ENCODE peak calls at places on chromosomes 1 and 21, in nine cellular contexts. T is psoas muscle, P is astrocyte, B is thoracic aorta, L is stomach, U is left ventricle myocardium inferior, Q is MM.1S, E is uterus, W is left lung. S is an unnamed sample.

GRCh38 chr21:29949991-29950390 is 10.2 kb upstream of the GRIK1 start:
- DNase-seq in P (no peak), E (no peak), Q (no peak), U (no peak), W (no peak), T (no peak), B (no peak), L (no peak), S (no peak)

GRCh38 chr1:64505944-64506658 is 36.2 kb downstream of the CACHD1 start:
- DNase-seq in Q (no peak), W (peak; percentile 58), B (no peak), P (no peak), T (no peak), L (peak; percentile 70), U (no peak), E (peak; percentile 17), S (peak; percentile 93)

GRCh38 chr21:45448810-45449657 is 44.1 kb downstream of the COL18A1 start:
- DNase-seq in E (no peak), W (no peak), Q (no peak), U (no peak), L (no peak), T (peak; percentile 15), P (no peak), B (no peak), S (no peak)

GRCh38 chr1:158045639-158046038 is 52.2 kb downstream of the KIRREL1 start:
- DNase-seq in L (no peak), P (peak; percentile 89), T (no peak), E (peak; percentile 52), Q (no peak), U (no peak), B (no peak), W (no peak), S (peak; percentile 93)

GRCh38 chr1:92995420-92996130 is 34.3 kb upstream of the DIPK1A start:
- DNase-seq in L (peak; percentile 65), B (no peak), W (no peak), Q (no peak), P (no peak), T (no peak), E (no peak), U (no peak), S (no peak)

GRCh38 chr21:16865612-16866011 is 647.2 kb upstream of the CXADR start:
- DNase-seq in L (no peak), E (no peak), W (no peak), P (no peak), Q (no peak), U (no peak), B (no peak), T (no peak), S (no peak)

GRCh38 chr1:227170361-227171166 is 147.7 kb downstream of the CDC42BPA start:
- DNase-seq in L (no peak), E (no peak), P (peak; percentile 61), Q (no peak), B (no peak), W (no peak), U (no peak), T (no peak), S (no peak)

GRCh38 chr1:234836045-234836681 is 226.2 kb upstream of the IRF2BP2 start:
- DNase-seq in T (no peak), Q (no peak), W (no peak), B (no peak), E (no peak), P (no peak), U (no peak), L (no peak), S (no peak)

GRCh38 chr1:177948336-177948972 is 21.4 kb downstream of the SEC16B start:
- DNase-seq in E (peak; percentile 64), T (peak; percentile 34), Q (peak; percentile 70), U (peak; percentile 31), W (no peak), P (peak; percentile 37), L (peak; percentile 66), B (no peak), S (no peak)

GRCh38 chr1:100463809-100464424 is 74.0 kb upstream of the GPR88 start:
- DNase-seq in U (peak; percentile 44), B (no peak), Q (peak; percentile 36), T (peak; percentile 38), L (peak; percentile 63), P (peak; percentile 44), W (peak; percentile 68), E (peak; percentile 31), S (no peak)

GRCh38 chr1:244234009-244234643 is 183.0 kb downstream of the ZBTB18 start:
- DNase-seq in T (peak; percentile 37), E (no peak), B (no peak), U (no peak), P (no peak), Q (no peak), L (no peak), W (no peak), S (no peak)

GRCh38 chr1:8094481-8095241 is 68.6 kb upstream of the ERRFI1 start:
- DNase-seq in W (no peak), U (no peak), Q (no peak), T (no peak), P (peak; percentile 85), B (no peak), E (no peak), L (no peak), S (no peak)

GRCh38 chr1:164914208-164914607 is 355.2 kb downstream of the PBX1 start:
- DNase-seq in T (no peak), U (no peak), W (no peak), Q (no peak), L (no peak), E (no peak), P (peak; percentile 27), B (no peak), S (no peak)

GRCh38 chr1:118077331-118078055 is 107.5 kb downstream of the SPAG17 start:
- DNase-seq in L (no peak), U (no peak), T (no peak), Q (peak; percentile 23), E (no peak), W (no peak), P (no peak), B (no peak), S (no peak)

GRCh38 chr1:206735553-206736031 is 35.0 kb upstream of the IL19 start:
- DNase-seq in B (no peak), P (peak; percentile 29), W (no peak), L (no peak), E (no peak), Q (no peak), U (no peak), T (no peak), S (no peak)

GRCh38 chr1:178376008-178376407 is 120.8 kb downstream of the CLEC20A start:
- DNase-seq in W (no peak), T (no peak), Q (no peak), E (no peak), L (no peak), B (no peak), P (no peak), U (no peak), S (no peak)

GRCh38 chr1:204992499-204992898 is 50.5 kb upstream of the CNTN2 start:
- DNase-seq in W (peak; percentile 69), E (no peak), B (no peak), T (no peak), U (no peak), L (peak; percentile 27), Q (no peak), P (no peak), S (no peak)

GRCh38 chr1:67336783-67337182 is 29.1 kb downstream of the IL12RB2 start:
- DNase-seq in L (no peak), B (no peak), W (no peak), Q (no peak), T (no peak), P (no peak), U (no peak), E (no peak), S (no peak)

GRCh38 chr1:237799762-237800474 is 90.8 kb downstream of the ZP4 start:
- DNase-seq in U (peak; percentile 32), P (no peak), B (no peak), T (no peak), E (no peak), L (peak; percentile 77), W (no peak), Q (peak; percentile 90), S (no peak)

GRCh38 chr1:2294661-2295060 is 66.5 kb downstream of the SKI start:
- DNase-seq in T (no peak), U (no peak), P (no peak), B (no peak), E (no peak), L (no peak), Q (no peak), W (no peak), S (no peak)

GRCh38 chr1:221611930-221612777 is 129.7 kb downstream of the DUSP10 start:
- DNase-seq in L (no peak), E (peak; percentile 83), U (peak; percentile 59), Q (no peak), W (peak; percentile 43), B (no peak), T (peak; percentile 62), P (peak; percentile 93), S (peak; percentile 75)

GRCh38 chr1:180954766-180955165 is 42.1 kb downstream of the KIAA1614 start:
- DNase-seq in P (no peak), B (no peak), W (no peak), Q (no peak), T (no peak), L (no peak), E (no peak), U (no peak), S (no peak)
- H3K4me3 ChIP-seq in P (no peak overlapping the region), B (peak overlapping the region; percentile 79), W (peak overlapping the region; percentile 60), Q (no peak overlapping the region), T (no peak overlapping the region), L (peak overlapping the region; percentile 63), E (peak overlapping the region; percentile 54), U (peak overlapping the region; percentile 74), S (no peak overlapping the region)

DNA sequence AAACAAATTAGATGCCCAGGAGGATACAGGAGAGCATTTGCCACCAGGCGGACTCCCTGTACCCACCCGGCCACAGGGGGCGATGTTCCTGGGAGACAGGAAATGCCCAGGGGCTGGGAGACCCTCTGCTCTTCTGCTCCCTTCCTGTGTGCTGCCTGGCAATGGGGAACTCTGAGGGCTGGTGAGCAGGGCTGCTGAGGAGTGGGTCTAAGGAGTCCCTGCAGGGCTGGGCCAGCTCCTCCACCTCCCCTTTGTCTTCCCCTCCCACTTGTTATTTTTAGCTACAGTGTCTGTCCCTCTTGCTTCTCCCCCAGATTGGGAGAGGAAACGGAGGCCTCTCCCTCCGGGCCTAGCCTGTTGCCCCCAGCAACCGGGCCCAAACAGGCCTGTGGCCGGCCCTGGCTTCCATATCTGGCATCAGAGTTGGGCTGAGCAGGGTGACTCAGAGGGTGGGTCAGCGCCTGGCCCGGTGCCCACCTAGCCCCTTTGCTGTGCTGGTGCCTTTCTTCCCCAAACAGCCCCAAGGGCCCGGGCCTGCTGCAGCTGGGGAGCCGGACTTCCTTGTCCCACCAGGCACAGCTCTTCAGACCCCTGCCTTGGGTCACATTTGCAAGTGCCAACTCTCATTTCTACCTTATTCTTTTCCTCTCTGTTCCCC is 11.7 kb downstream of the LMNA start:
- DNase-seq in Q (no peak), B (peak; percentile 90), W (peak; percentile 92), L (peak; percentile 79), T (peak; percentile 93), P (peak; percentile 96), U (peak; percentile 93), E (peak; percentile 96), S (peak; percentile 90)
- TF ChIP-seq CTCF in Q (peak; percentile 28), B (peak; percentile 40), W (peak; percentile 26), L (no peak), T (peak; percentile 27), P (peak; percentile 33), U (peak; percentile 58), E (peak; percentile 17), S (peak; percentile 58)

GRCh38 chr1:37763791-37764741 is 854 bp downstream of the EPHA10 start:
- DNase-seq in L (no peak), T (no peak), E (no peak), U (no peak), Q (peak; percentile 42), W (peak; percentile 43), B (no peak), P (peak; percentile 16), S (no peak)
- H3K4me3 ChIP-seq in L (no peak overlapping the region), T (no peak overlapping the region), E (no peak overlapping the region), U (no peak overlapping the region), Q (no peak overlapping the region), W (no peak overlapping the region), B (no peak overlapping the region), P (no peak overlapping the region), S (no peak overlapping the region)

GRCh38 chr1:48572632-48573258 is 100.7 kb upstream of the SPATA6 start:
- DNase-seq in L (peak; percentile 47), P (peak; percentile 41), B (no peak), E (peak; percentile 17), W (peak; percentile 64), Q (peak; percentile 31), U (peak; percentile 25), T (peak; percentile 19), S (peak; percentile 17)
- TF ChIP-seq CTCF in L (peak; percentile 13), P (peak; percentile 83), B (peak; percentile 32), E (peak; percentile 35), W (peak; percentile 33), Q (peak; percentile 53), U (peak; percentile 67), T (peak; percentile 51), S (peak; percentile 93)